ENCODE peak calls at places on chromosomes 6 and 20, in ten cellular contexts. D is stomach, F is breast epithelium, E is fibroblast of mammary gland, M is fibroblast of lung, V is AG09319, Q is HCT116, K is GM23338, W is foreskin fibroblast, Z is adrenal gland. N is an unnamed sample.

GRCh38 chr20:11195899-11196558 is 522.2 kb upstream of the JAG1 start:
- DNase-seq in D (no peak), F (no peak), E (peak), M (peak), V (no peak), Q (no peak), K (no peak), W (peak), Z (no peak), N (no peak)

GRCh38 chr6:51166914-51167313 is 348.2 kb downstream of the TFAP2B start:
- DNase-seq in D (no peak), F (no peak), E (no peak), M (no peak), V (no peak), Q (no peak), K (no peak), W (no peak), Z (no peak), N (no peak)

GRCh38 chr6:170434114-170434820 is 118.8 kb downstream of the PSMB1 start:
- DNase-seq in D (no peak), F (no peak), E (peak), M (peak), V (no peak), Q (no peak), K (peak), W (peak), Z (no peak), N (no peak)

GRCh38 chr20:2524435-2525272 is 11.7 kb upstream of the TMC2 start:
- DNase-seq in D (peak), F (peak), E (peak), M (peak), V (peak), Q (peak), K (peak), W (peak), Z (peak), N (peak)

GRCh38 chr20:62477669-62478450 is 2.1 kb upstream of the GATA5 start:
- DNase-seq in D (no peak), F (no peak), E (no peak), M (no peak), V (no peak), Q (no peak), K (peak), W (no peak), Z (no peak), N (no peak)

GRCh38 chr6:54515013-54515412 is 206.8 kb downstream of the TINAG start:
- DNase-seq in D (no peak), F (no peak), E (peak), M (peak), V (no peak), Q (no peak), K (no peak), W (no peak), Z (no peak), N (no peak)

GRCh38 chr20:39213476-39214145 is 251.5 kb downstream of the DHX35 start:
- DNase-seq in D (no peak), F (no peak), E (no peak), M (no peak), V (no peak), Q (no peak), K (no peak), W (no peak), Z (peak), N (no peak)

GRCh38 chr6:156613996-156614395 is 163.2 kb upstream of the ARID1B start:
- DNase-seq in D (no peak), F (no peak), E (no peak), M (no peak), V (no peak), Q (no peak), K (no peak), W (no peak), Z (no peak), N (no peak)

GRCh38 chr20:2708073-2708415 is 15.5 kb downstream of the EBF4 start:
- DNase-seq in D (no peak), F (no peak), E (no peak), M (no peak), V (no peak), Q (no peak), K (no peak), W (no peak), Z (no peak), N (no peak)

GRCh38 chr6:10479939-10480700 is 41.0 kb upstream of the GCNT2 start:
- DNase-seq in D (no peak), F (no peak), E (no peak), M (peak), V (no peak), Q (no peak), K (no peak), W (no peak), Z (no peak), N (no peak)

GRCh38 chr6:15801912-15802311 is 139.1 kb upstream of the DTNBP1 start:
- DNase-seq in D (no peak), F (no peak), E (no peak), M (no peak), V (no peak), Q (no peak), K (no peak), W (no peak), Z (no peak), N (no peak)

GRCh38 chr6:3848925-3849605 is at the start of gene FAM50B:
- DNase-seq in D (peak), F (peak), E (peak), M (peak), V (peak), Q (no peak), K (peak), W (peak), Z (peak), N (peak)

GRCh38 chr20:6265204-6265904 is 142.5 kb upstream of the FERMT1 start:
- DNase-seq in D (no peak), F (no peak), E (peak), M (peak), V (peak), Q (peak), K (peak), W (peak), Z (no peak), N (no peak)

GRCh38 chr20:61976650-61977332 is 88.9 kb downstream of the TAF4 start:
- DNase-seq in D (no peak), F (no peak), E (no peak), M (no peak), V (no peak), Q (no peak), K (no peak), W (no peak), Z (no peak), N (no peak)

GRCh38 chr20:43961541-43962471 is 47.2 kb downstream of the TOX2 start:
- DNase-seq in D (no peak), F (no peak), E (no peak), M (no peak), V (no peak), Q (no peak), K (peak), W (no peak), Z (no peak), N (no peak)

GRCh38 chr6:33549196-33549595 is 30.9 kb downstream of the BAK1 start:
- DNase-seq in D (no peak), F (no peak), E (no peak), M (no peak), V (no peak), Q (no peak), K (no peak), W (no peak), Z (no peak), N (no peak)

GRCh38 chr20:33689973-33690372 is 3.8 kb upstream of the E2F1 start:
- DNase-seq in D (no peak), F (no peak), E (peak), M (peak), V (no peak), Q (no peak), K (no peak), W (no peak), Z (peak), N (no peak)

GRCh38 chr6:25056130-25056529 is 120.4 kb upstream of the RIPOR2 start:
- DNase-seq in D (no peak), F (no peak), E (no peak), M (no peak), V (no peak), Q (no peak), K (no peak), W (no peak), Z (no peak), N (peak)

GRCh38 chr20:63029358-63030121 is 22.8 kb upstream of the BHLHE23 start:
- DNase-seq in D (no peak), F (no peak), E (no peak), M (no peak), V (no peak), Q (no peak), K (peak), W (no peak), Z (no peak), N (no peak)

GRCh38 chr6:96286503-96286902 is 235.1 kb upstream of the UFL1 start:
- DNase-seq in D (no peak), F (no peak), E (no peak), M (no peak), V (no peak), Q (no peak), K (peak), W (no peak), Z (no peak), N (no peak)
- TF ChIP-seq CTCF in D (no peak), F (no peak), E (no peak), M (no peak), V (no peak), Q (no peak), K (peak), W (no peak), Z (no peak), N (no peak)

GRCh38 chr6:153085239-153085638 is 45.8 kb downstream of the RGS17 start:
- DNase-seq in D (no peak), F (no peak), E (no peak), M (no peak), V (no peak), Q (no peak), K (no peak), W (no peak), Z (no peak), N (no peak)

GRCh38 chr6:153088796-153089195 is 42.3 kb downstream of the RGS17 start:
- DNase-seq in D (no peak), F (no peak), E (no peak), M (peak), V (no peak), Q (no peak), K (no peak), W (no peak), Z (no peak), N (no peak)

GRCh38 chr6:153084393-153084792 is 46.7 kb downstream of the RGS17 start:
- DNase-seq in D (no peak), F (no peak), E (peak), M (peak), V (no peak), Q (no peak), K (no peak), W (peak), Z (no peak), N (no peak)

GRCh38 chr6:153087436-153087835 is 43.6 kb downstream of the RGS17 start:
- DNase-seq in D (no peak), F (no peak), E (no peak), M (no peak), V (no peak), Q (no peak), K (no peak), W (no peak), Z (no peak), N (no peak)

GRCh38 chr6:153086225-153086990 is 44.7 kb downstream of the RGS17 start:
- DNase-seq in D (no peak), F (no peak), E (no peak), M (peak), V (no peak), Q (no peak), K (no peak), W (no peak), Z (no peak), N (no peak)
- TF ChIP-seq CTCF in D (no peak), F (no peak), E (no peak), M (no peak), V (no peak), Q (no peak), K (no peak), W (no peak), Z (no peak), N (no peak)

GRCh38 chr20:15419856-15420255 is 1082.4 kb upstream of the FLRT3 start:
- DNase-seq in D (no peak), F (no peak), E (no peak), M (no peak), V (no peak), Q (no peak), K (no peak), W (no peak), Z (no peak), N (no peak)
- TF ChIP-seq CTCF in D (no peak), F (no peak), E (no peak), M (no peak), V (no peak), Q (no peak), K (no peak), W (no peak), Z (no peak), N (no peak)

DNA sequence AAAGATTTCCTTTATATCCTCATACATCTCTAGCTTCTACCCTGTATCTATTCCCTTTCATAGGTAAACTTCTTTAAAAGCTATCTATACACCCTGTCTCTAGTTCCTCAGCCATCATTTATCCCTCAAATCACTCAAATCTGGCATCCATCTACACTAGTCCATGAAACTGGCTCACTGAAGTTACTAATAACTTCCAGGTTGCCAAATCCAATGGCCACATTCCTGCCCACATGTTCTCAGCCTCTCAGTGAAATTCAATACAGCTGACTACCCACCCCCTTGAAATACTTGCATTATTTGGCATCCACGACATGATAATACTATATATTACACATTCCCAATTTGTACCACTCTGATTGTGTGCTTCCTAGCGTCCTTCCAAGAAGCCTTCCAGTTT is 8.7 kb downstream of the REPS1 start:
- DNase-seq in D (no peak), F (no peak), E (peak), M (no peak), V (no peak), Q (no peak), K (no peak), W (peak), Z (no peak), N (no peak)
- TF ChIP-seq CTCF in D (no peak), F (no peak), E (no peak), M (no peak), V (no peak), Q (no peak), K (no peak), W (no peak), Z (no peak), N (no peak)

GRCh38 chr6:133240511-133241087 is 558 bp upstream of the EYA4 start:
- DNase-seq in D (no peak), F (no peak), E (no peak), M (peak), V (no peak), Q (no peak), K (peak), W (no peak), Z (no peak), N (no peak)
- TF ChIP-seq CTCF in D (no peak), F (no peak), E (no peak), M (peak), V (no peak), Q (no peak), K (peak), W (no peak), Z (no peak), N (no peak)

GRCh38 chr6:49637333-49637698 is 677 bp upstream of the RHAG start:
- DNase-seq in D (no peak), F (no peak), E (no peak), M (no peak), V (no peak), Q (no peak), K (no peak), W (no peak), Z (no peak), N (no peak)

GRCh38 chr6:49634080-49634810 is 2.4 kb downstream of the RHAG start:
- DNase-seq in D (no peak), F (no peak), E (no peak), M (no peak), V (no peak), Q (no peak), K (no peak), W (no peak), Z (no peak), N (no peak)

GRCh38 chr6:49636368-49637332 is at the start of gene RHAG:
- DNase-seq in D (no peak), F (no peak), E (no peak), M (no peak), V (no peak), Q (no peak), K (no peak), W (no peak), Z (no peak), N (no peak)

GRCh38 chr6:49634811-49635159 is 1.9 kb downstream of the RHAG start:
- DNase-seq in D (no peak), F (no peak), E (no peak), M (no peak), V (no peak), Q (no peak), K (no peak), W (no peak), Z (no peak), N (no peak)

DNA sequence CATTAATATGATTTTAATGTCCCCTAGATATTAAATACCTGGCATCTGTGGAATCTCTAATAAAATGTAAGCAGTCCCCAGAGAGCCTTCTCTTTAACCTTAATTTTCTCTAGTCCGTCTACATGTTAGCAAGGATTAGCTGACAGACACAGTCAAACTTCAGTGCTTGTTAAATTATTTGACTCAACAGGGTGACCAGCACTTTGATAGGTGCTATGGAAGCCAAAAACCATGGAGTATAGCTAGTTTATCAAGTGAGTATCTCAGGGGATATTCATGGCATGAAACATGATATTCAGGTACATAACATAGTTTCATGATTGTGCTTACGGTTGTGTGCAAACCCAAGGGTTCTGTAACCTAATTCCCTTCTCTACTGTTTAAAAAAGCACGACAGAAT is 3.9 kb downstream of the RHAG start:
- DNase-seq in D (no peak), F (no peak), E (no peak), M (no peak), V (no peak), Q (no peak), K (no peak), W (no peak), Z (no peak), N (no peak)
- TF ChIP-seq CTCF in D (no peak), F (no peak), E (no peak), M (no peak), V (no peak), Q (no peak), K (no peak), W (no peak), Z (no peak), N (no peak)

DNA sequence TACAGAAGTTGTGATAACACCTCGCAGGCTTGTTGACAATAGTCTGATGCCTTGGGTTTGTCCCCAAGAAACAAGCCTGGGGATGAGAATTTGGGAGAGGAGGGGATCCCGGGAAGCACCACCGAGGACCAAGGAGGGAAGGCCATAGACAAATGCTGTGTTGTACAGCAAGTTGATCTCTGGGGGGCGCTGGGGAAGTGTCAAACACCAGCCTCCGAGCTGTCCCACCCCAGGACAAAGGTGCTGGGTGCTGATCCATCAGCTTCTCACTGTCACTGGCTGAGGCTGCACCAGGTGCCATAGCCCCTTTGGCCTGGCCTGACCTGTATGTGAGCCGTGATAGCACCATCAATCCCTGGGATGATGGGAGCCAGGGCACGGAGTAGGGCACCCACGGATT is 64.0 kb downstream of the SYNDIG1 start:
- DNase-seq in D (no peak), F (no peak), E (no peak), M (no peak), V (no peak), Q (no peak), K (peak), W (no peak), Z (no peak), N (no peak)
- TF ChIP-seq CTCF in D (no peak), F (no peak), E (no peak), M (no peak), V (no peak), Q (no peak), K (peak), W (no peak), Z (no peak), N (no peak)

GRCh38 chr6:155327326-155328073 is 13.2 kb upstream of the TFB1M start:
- DNase-seq in D (peak), F (peak), E (peak), M (peak), V (peak), Q (peak), K (peak), W (peak), Z (peak), N (peak)
- TF ChIP-seq CTCF in D (peak), F (peak), E (peak), M (peak), V (peak), Q (peak), K (peak), W (peak), Z (peak), N (peak)

GRCh38 chr20:1227121-1227582 is 1.3 kb downstream of the RAD21L1 start:
- DNase-seq in D (no peak), F (no peak), E (no peak), M (no peak), V (no peak), Q (no peak), K (no peak), W (no peak), Z (no peak), N (no peak)
- TF ChIP-seq CTCF in D (no peak), F (no peak), E (no peak), M (no peak), V (no peak), Q (no peak), K (no peak), W (no peak), Z (no peak), N (no peak)

N was measured in transverse colon.